ENCODE peak calls at places on chromosomes 12 and 14, in four cellular contexts. K is WERI-Rb-1, F is cardiac fibroblast, C is mammary epithelial cell. Q is an unnamed sample.

GRCh38 chr14:71175491-71175890 is 268.2 kb downstream of the PCNX1 start:
- DNase-seq in K (no peak), C (peak), F (no peak), Q (no peak)

GRCh38 chr12:54357802-54358619 is 6.3 kb downstream of the GPR84 start:
- DNase-seq in F (peak), C (no peak), K (peak), Q (no peak)

GRCh38 chr12:18054925-18055324 is 35.1 kb downstream of the RERGL start:
- DNase-seq in C (no peak), F (no peak), K (no peak), Q (no peak)

GRCh38 chr14:105881021-105881930 is 354.9 kb downstream of the TMEM121 start:
- DNase-seq in K (peak), C (no peak), F (no peak), Q (no peak)

GRCh38 chr14:60183724-60184596 is 18.8 kb upstream of the DHRS7 start:
- DNase-seq in F (peak), C (peak), K (no peak), Q (peak)

GRCh38 chr12:42091769-42092168 is 52.9 kb downstream of the GXYLT1 start:
- DNase-seq in K (no peak), F (no peak), C (peak), Q (no peak)

GRCh38 chr12:94208433-94208921 is 60.1 kb downstream of the PLXNC1 start:
- DNase-seq in C (no peak), K (no peak), F (no peak), Q (no peak)

GRCh38 chr12:95017482-95017881 is 14.0 kb upstream of the NDUFA12 start:
- DNase-seq in K (no peak), F (no peak), C (no peak), Q (no peak)

GRCh38 chr14:25237845-25238244 is 187.9 kb upstream of the STXBP6 start:
- DNase-seq in F (peak), C (peak), K (peak), Q (no peak)

GRCh38 chr14:43003845-43004244 is 1397.2 kb downstream of the LRFN5 start:
- DNase-seq in C (no peak), K (no peak), F (no peak), Q (no peak)

GRCh38 chr14:95609398-95609990 is 74.6 kb downstream of the GLRX5 start:
- DNase-seq in K (peak), C (peak), F (peak), Q (no peak)

GRCh38 chr14:61489002-61489401 is 167.6 kb downstream of the PRKCH start:
- DNase-seq in C (no peak), K (no peak), F (peak), Q (no peak)

GRCh38 chr12:122067966-122068365 is 10.6 kb upstream of the MLXIP start:
- DNase-seq in C (no peak), K (no peak), F (peak), Q (peak)

GRCh38 chr14:72558721-72559120 is 335.2 kb downstream of the DPF3 start:
- DNase-seq in F (peak), C (peak), K (no peak), Q (peak)

GRCh38 chr14:75885829-75886228 is 96.0 kb downstream of the TGFB3 start:
- DNase-seq in K (no peak), F (peak), C (peak), Q (no peak)

GRCh38 chr14:94366146-94366887 is 22.1 kb downstream of the SERPINA1 start:
- DNase-seq in F (no peak), K (no peak), C (no peak), Q (no peak)

GRCh38 chr14:65637780-65638179 is 225.2 kb downstream of the FUT8 start:
- DNase-seq in C (peak), F (no peak), K (no peak), Q (peak)

GRCh38 chr12:39127401-39127800 is 222.0 kb upstream of the CPNE8 start:
- DNase-seq in K (no peak), F (peak), C (peak), Q (no peak)

GRCh38 chr14:27557445-27557844 is 959.6 kb upstream of the NOVA1 start:
- DNase-seq in C (no peak), K (no peak), F (no peak), Q (no peak)

DNA sequence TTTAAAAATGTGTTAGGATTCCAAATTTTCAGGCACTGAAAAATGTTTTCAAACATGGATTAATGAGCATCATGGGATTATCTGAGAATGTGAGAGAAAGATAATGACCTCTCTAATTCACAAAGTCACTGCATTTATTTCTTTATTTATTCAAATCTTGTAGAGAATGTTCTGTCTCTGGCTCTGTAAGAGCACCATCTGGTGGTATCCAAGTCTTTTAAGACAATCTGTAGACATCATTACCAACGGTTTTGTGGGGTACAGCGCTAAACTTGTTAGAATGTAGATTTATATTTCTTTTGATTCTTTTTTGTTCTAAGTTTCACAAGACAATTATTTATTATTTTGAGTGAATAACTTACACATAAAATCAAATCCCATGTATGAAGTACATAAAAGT is 956.0 kb upstream of the NOVA1 start:
- DNase-seq in K (no peak), F (no peak), C (no peak), Q (no peak)
- TF ChIP-seq CTCF in K (no peak), F (no peak), C (no peak), Q (peak)

DNA sequence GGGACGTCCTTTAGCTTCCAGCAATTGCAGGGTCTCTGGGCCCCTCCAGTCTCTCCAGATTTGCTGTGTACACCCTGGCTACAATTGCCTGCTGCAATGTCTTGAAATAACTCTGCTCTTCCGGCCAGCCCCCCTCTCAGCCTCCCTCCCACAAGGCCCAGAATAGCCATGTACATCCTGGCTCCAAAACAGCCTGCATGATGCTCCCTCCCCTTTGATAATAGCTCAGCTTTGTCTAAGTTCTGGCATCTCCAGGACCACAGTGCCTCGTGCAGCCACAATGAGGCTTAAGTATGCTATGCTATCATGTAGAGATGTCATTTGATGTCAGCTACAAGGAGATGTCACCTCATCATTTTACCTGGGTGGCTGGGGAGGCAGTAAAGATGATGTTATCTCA is 74.6 kb downstream of the SRRM4 start:
- DNase-seq in F (no peak), C (no peak), K (no peak), Q (no peak)
- H3K4me3 ChIP-seq in F (no peak), C (no peak), K (no peak), Q (no peak)

DNA sequence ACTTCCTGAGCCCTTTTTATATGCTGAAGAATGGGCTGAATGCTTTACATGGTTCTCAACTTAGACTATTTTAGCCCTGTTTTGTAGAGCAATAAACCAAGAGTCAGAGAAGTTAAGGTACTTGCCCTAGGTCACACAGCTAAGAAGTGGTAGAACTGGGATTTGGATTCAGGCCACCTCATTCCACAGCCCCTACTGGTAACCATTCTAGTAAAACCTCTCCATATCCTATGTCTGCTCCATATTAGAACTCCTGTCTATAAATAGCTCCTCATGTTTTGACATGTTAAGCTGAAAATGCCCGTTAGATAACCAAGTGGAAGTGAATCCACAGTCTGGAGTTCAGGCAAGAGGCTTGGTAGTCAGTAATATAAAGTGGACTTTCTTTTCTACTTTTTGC is 111.6 kb downstream of the HECTD4 start:
- DNase-seq in C (peak), K (no peak), F (no peak), Q (no peak)
- TF ChIP-seq CTCF in C (no peak), K (no peak), F (no peak), Q (no peak)

GRCh38 chr12:89325495-89325894 is 26.8 kb downstream of the DUSP6 start:
- DNase-seq in F (no peak), C (no peak), K (no peak), Q (no peak)
- H3K4me3 ChIP-seq in F (no peak), C (no peak), K (no peak), Q (no peak)

GRCh38 chr12:112418248-112418595 is 525 bp upstream of the PTPN11 start:
- DNase-seq in K (no peak), C (no peak), F (no peak), Q (no peak)

GRCh38 chr12:112420740-112421139 is 2.0 kb downstream of the PTPN11 start:
- DNase-seq in K (no peak), F (no peak), C (no peak), Q (no peak)

GRCh38 chr12:112418596-112419268 is at the start of gene PTPN11:
- DNase-seq in F (peak), K (peak), C (peak), Q (peak)

GRCh38 chr12:112421363-112421762 is 2.6 kb downstream of the PTPN11 start:
- DNase-seq in F (no peak), K (no peak), C (no peak), Q (no peak)

DNA sequence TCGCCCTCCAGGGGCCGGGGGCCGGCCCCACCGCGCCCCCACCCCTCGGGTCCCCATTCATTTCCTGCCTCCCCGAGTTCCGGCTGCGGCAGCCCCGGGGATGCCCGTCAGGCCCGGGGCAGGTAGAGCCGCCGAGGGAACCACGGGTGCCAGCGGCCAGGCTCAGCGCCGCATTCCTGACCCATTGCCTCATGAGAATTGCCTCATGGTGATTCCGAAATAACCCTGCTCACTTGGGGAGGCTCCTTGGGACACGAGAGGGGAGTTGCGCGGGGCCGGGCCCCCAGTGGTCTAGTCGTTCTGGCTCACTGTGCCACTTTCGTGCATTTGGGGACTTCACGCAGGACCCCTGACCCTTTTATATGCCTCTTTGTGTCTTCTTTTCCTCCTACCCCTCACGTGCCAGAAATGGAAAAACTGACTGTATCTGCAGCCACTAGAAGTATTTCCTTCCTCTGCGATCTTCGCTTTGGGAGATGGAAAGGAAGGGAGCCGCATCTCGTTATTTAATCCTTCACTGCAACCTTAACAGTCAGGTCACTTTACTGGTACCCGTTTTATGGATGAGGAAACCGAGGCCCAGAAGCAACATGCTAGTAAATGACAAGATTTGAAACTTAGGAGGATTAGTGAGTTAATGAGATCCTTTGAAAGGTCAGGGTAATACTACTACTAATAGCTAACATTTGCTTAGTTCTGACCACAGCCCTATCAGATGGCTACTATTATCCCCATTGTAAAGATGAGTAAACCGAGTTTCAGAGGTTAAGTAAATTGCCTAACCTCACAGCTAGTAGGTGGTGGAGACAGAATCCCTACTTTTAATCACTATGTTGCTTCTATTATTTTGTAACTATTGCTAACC is 754 bp downstream of the PTPN11 start:
- DNase-seq in F (peak), K (no peak), C (peak), Q (peak)
- TF ChIP-seq CTCF in F (no peak), K (no peak), C (no peak), Q (peak)

GRCh38 chr12:14257303-14257733 is 108.2 kb upstream of the ATF7IP start:
- DNase-seq in K (no peak), F (no peak), C (no peak), Q (no peak)
- H3K4me3 ChIP-seq in K (no peak), F (no peak), C (no peak), Q (no peak)

Q was measured in astrocyte of the cerebellum.